ENCODE peak calls at places on chromosomes 4 and X, in ten cellular contexts. C, L, W, F, Z, U, H, R, E and B are unnamed samples.

GRCh38 chr4:154741877-154742851 is 1.6 kb upstream of the LRAT start:
- DNase-seq in C (no peak), L (no peak), W (no peak), F (no peak), Z (no peak), U (peak), H (no peak), R (no peak), E (no peak), B (no peak)

GRCh38 chrX:34810911-34811310 is 131.7 kb upstream of the FAM47B start:
- DNase-seq in C (no peak), L (no peak), W (no peak), F (no peak), Z (no peak), U (no peak), H (no peak), R (no peak), E (no peak), B (no peak)

GRCh38 chr4:108058685-108059440 is 69.2 kb downstream of the HADH start:
- DNase-seq in C (no peak), L (no peak), W (no peak), F (no peak), Z (no peak), U (peak), H (no peak), R (no peak), E (no peak), B (no peak)

GRCh38 chr4:47703008-47703407 is 134.9 kb downstream of the CORIN start:
- DNase-seq in C (no peak), L (no peak), W (no peak), F (no peak), Z (no peak), U (no peak), H (no peak), R (no peak), E (no peak), B (no peak)

GRCh38 chr4:74266081-74266480 is 42.2 kb upstream of the EPGN start:
- DNase-seq in C (no peak), L (no peak), W (no peak), F (no peak), Z (no peak), U (no peak), H (no peak), R (no peak), E (no peak), B (no peak)

GRCh38 chr4:153771058-153771457 is 11.2 kb upstream of the RNF175 start:
- DNase-seq in C (no peak), L (no peak), W (no peak), F (no peak), Z (no peak), U (no peak), H (no peak), R (no peak), E (no peak), B (no peak)

GRCh38 chr4:11632488-11632887 is 203.8 kb upstream of the HS3ST1 start:
- DNase-seq in C (no peak), L (no peak), W (no peak), F (no peak), Z (no peak), U (no peak), H (no peak), R (no peak), E (no peak), B (no peak)

GRCh38 chrX:30275498-30275897 is 28.6 kb downstream of the MAGEB1 start:
- DNase-seq in C (no peak), L (no peak), W (no peak), F (no peak), Z (no peak), U (no peak), H (no peak), R (no peak), E (no peak), B (no peak)

GRCh38 chr4:143256456-143256855 is 71.7 kb downstream of the USP38 start:
- DNase-seq in C (no peak), L (no peak), W (no peak), F (no peak), Z (no peak), U (no peak), H (no peak), R (no peak), E (no peak), B (no peak)

GRCh38 chrX:39367429-39367828 is 566.2 kb downstream of the MID1IP1 start:
- DNase-seq in C (no peak), L (no peak), W (no peak), F (no peak), Z (no peak), U (no peak), H (peak), R (no peak), E (no peak), B (no peak)

GRCh38 chr4:47154816-47155370 is 123.5 kb downstream of the GABRB1 start:
- DNase-seq in C (no peak), L (no peak), W (no peak), F (no peak), Z (no peak), U (no peak), H (no peak), R (no peak), E (no peak), B (no peak)

GRCh38 chr4:162475221-162475620 is 311.4 kb upstream of the FSTL5 start:
- DNase-seq in C (no peak), L (no peak), W (no peak), F (no peak), Z (no peak), U (no peak), H (no peak), R (no peak), E (no peak), B (no peak)

GRCh38 chr4:188245651-188246050 is 106.4 kb downstream of the TRIML1 start:
- DNase-seq in C (no peak), L (no peak), W (no peak), F (no peak), Z (no peak), U (no peak), H (no peak), R (no peak), E (no peak), B (no peak)

GRCh38 chr4:38663021-38663800 is 788 bp upstream of the KLF3 start:
- DNase-seq in C (no peak), L (peak), W (peak), F (peak), Z (peak), U (no peak), H (no peak), R (peak), E (peak), B (no peak)

GRCh38 chrX:136162827-136163427 is 15.6 kb downstream of the FHL1 start:
- DNase-seq in C (no peak), L (peak), W (peak), F (no peak), Z (peak), U (no peak), H (peak), R (no peak), E (no peak), B (no peak)

GRCh38 chr4:151667025-151667424 is 93.8 kb downstream of the GATB start:
- DNase-seq in C (no peak), L (no peak), W (no peak), F (no peak), Z (no peak), U (no peak), H (no peak), R (no peak), E (no peak), B (no peak)

GRCh38 chrX:150873616-150874015 is 24.9 kb downstream of the CD99L2 start:
- DNase-seq in C (no peak), L (peak), W (no peak), F (no peak), Z (peak), U (no peak), H (no peak), R (peak), E (no peak), B (no peak)

GRCh38 chr4:6910340-6910959 is 824 bp downstream of the TBC1D14 start:
- DNase-seq in C (no peak), L (peak), W (peak), F (no peak), Z (no peak), U (peak), H (peak), R (no peak), E (no peak), B (no peak)

GRCh38 chrX:135931644-135932487 is 38.4 kb downstream of the SAGE1 start:
- DNase-seq in C (no peak), L (peak), W (no peak), F (peak), Z (peak), U (peak), H (peak), R (peak), E (no peak), B (no peak)

GRCh38 chr4:118740869-118741268 is 55.7 kb downstream of the METTL14 start:
- DNase-seq in C (no peak), L (no peak), W (peak), F (no peak), Z (no peak), U (no peak), H (no peak), R (no peak), E (no peak), B (no peak)

GRCh38 chrX:9880912-9881311 is 86.2 kb upstream of the CLDN34 start:
- DNase-seq in C (no peak), L (no peak), W (no peak), F (no peak), Z (no peak), U (no peak), H (no peak), R (no peak), E (no peak), B (no peak)

GRCh38 chr4:122218762-122219161 is 66.6 kb downstream of the BLTP1 start:
- DNase-seq in C (no peak), L (no peak), W (no peak), F (no peak), Z (no peak), U (no peak), H (no peak), R (no peak), E (no peak), B (no peak)

GRCh38 chr4:53852343-53852742 is 212.1 kb downstream of the CHIC2 start:
- DNase-seq in C (no peak), L (no peak), W (no peak), F (no peak), Z (no peak), U (no peak), H (no peak), R (no peak), E (no peak), B (no peak)

GRCh38 chrX:27953161-27953560 is 28.1 kb downstream of the DCAF8L1 start:
- DNase-seq in C (no peak), L (no peak), W (no peak), F (no peak), Z (no peak), U (no peak), H (no peak), R (no peak), E (no peak), B (no peak)

GRCh38 chr4:73593631-73594241 is 26.5 kb downstream of the RASSF6 start:
- DNase-seq in C (no peak), L (no peak), W (no peak), F (no peak), Z (no peak), U (no peak), H (no peak), R (peak), E (no peak), B (no peak)

GRCh38 chr4:169115897-169116254 is 105.8 kb upstream of the CBR4 start:
- DNase-seq in C (no peak), L (no peak), W (no peak), F (no peak), Z (no peak), U (no peak), H (peak), R (peak), E (no peak), B (no peak)

GRCh38 chrX:13898084-13898483 is 81.2 kb upstream of the GPM6B start:
- DNase-seq in C (no peak), L (no peak), W (no peak), F (peak), Z (peak), U (no peak), H (no peak), R (peak), E (no peak), B (no peak)

GRCh38 chr4:152591361-152591760 is 55.5 kb upstream of the FBXW7 start:
- DNase-seq in C (no peak), L (peak), W (no peak), F (peak), Z (no peak), U (peak), H (peak), R (peak), E (peak), B (peak)

GRCh38 chr4:41365726-41366125 is 109.0 kb downstream of the UCHL1 start:
- DNase-seq in C (no peak), L (no peak), W (no peak), F (no peak), Z (no peak), U (no peak), H (no peak), R (no peak), E (no peak), B (peak)

GRCh38 chr4:86107112-86107511 is 252.7 kb downstream of the MAPK10 start:
- DNase-seq in C (no peak), L (no peak), W (no peak), F (no peak), Z (no peak), U (no peak), H (no peak), R (no peak), E (no peak), B (no peak)

GRCh38 chrX:69158166-69159040 is 6.8 kb downstream of the PJA1 start:
- DNase-seq in C (peak), L (peak), W (peak), F (peak), Z (peak), U (no peak), H (peak), R (peak), E (no peak), B (no peak)

GRCh38 chrX:17632942-17633341 is 104.4 kb upstream of the SCML1 start:
- DNase-seq in C (no peak), L (no peak), W (no peak), F (no peak), Z (no peak), U (no peak), H (no peak), R (no peak), E (no peak), B (no peak)

GRCh38 chr4:2750719-2751605 is 5.2 kb downstream of the TNIP2 start:
- DNase-seq in C (no peak), L (no peak), W (no peak), F (no peak), Z (no peak), U (no peak), H (peak), R (no peak), E (no peak), B (peak)

GRCh38 chrX:39162322-39162721 is 361.1 kb downstream of the MID1IP1 start:
- DNase-seq in C (no peak), L (peak), W (no peak), F (no peak), Z (no peak), U (peak), H (peak), R (no peak), E (no peak), B (peak)

GRCh38 chrX:32562261-32562660 is 649.1 kb downstream of the DMD start:
- DNase-seq in C (no peak), L (no peak), W (no peak), F (no peak), Z (no peak), U (no peak), H (no peak), R (no peak), E (no peak), B (no peak)

GRCh38 chr4:121277194-121278105 is 103.4 kb downstream of the QRFPR start:
- DNase-seq in C (no peak), L (no peak), W (no peak), F (no peak), Z (no peak), U (no peak), H (peak), R (no peak), E (no peak), B (no peak)

GRCh38 chr4:99462875-99463464 is 27.8 kb upstream of the ADH7 start:
- DNase-seq in C (no peak), L (peak), W (peak), F (no peak), Z (peak), U (no peak), H (peak), R (peak), E (no peak), B (peak)

GRCh38 chr4:186297013-186297645 is 31.1 kb downstream of the F11 start:
- DNase-seq in C (no peak), L (no peak), W (peak), F (no peak), Z (no peak), U (peak), H (no peak), R (no peak), E (no peak), B (no peak)

GRCh38 chr4:159103406-159104131 is 690 bp downstream of the RAPGEF2 start:
- DNase-seq in C (no peak), L (peak), W (peak), F (peak), Z (peak), U (peak), H (peak), R (peak), E (peak), B (peak)

GRCh38 chrX:65127804-65128203 is 151.6 kb upstream of the ZC4H2 start:
- DNase-seq in C (no peak), L (no peak), W (no peak), F (no peak), Z (no peak), U (no peak), H (no peak), R (no peak), E (no peak), B (no peak)

DNA sequence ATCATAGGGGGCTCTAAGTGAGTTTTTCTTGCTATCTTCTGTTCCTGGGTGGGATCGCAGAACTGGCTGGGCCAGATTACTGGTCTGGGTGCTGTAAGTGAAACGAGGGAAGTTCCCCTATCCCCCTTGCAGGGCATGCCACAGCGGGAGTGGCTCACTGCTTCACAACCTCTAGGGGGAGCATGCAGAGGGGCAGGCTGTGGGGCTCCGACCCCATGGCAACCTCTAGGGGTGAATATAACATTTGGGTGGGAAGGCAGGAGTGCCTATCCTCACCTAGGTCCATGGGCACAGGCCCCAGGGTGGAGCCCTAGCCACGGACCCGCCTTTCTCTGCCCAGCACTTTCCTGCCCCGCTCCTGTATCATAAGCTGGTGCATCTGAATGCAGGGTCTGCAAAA is 1.7 kb upstream of the RRAGB start:
- DNase-seq in C (no peak), L (no peak), W (no peak), F (no peak), Z (no peak), U (no peak), H (no peak), R (no peak), E (no peak), B (peak)
- TF ChIP-seq CTCF in C (no peak), L (no peak), W (no peak), F (no peak), Z (no peak), U (no peak), H (no peak), R (no peak), E (no peak), B (no peak)

DNA sequence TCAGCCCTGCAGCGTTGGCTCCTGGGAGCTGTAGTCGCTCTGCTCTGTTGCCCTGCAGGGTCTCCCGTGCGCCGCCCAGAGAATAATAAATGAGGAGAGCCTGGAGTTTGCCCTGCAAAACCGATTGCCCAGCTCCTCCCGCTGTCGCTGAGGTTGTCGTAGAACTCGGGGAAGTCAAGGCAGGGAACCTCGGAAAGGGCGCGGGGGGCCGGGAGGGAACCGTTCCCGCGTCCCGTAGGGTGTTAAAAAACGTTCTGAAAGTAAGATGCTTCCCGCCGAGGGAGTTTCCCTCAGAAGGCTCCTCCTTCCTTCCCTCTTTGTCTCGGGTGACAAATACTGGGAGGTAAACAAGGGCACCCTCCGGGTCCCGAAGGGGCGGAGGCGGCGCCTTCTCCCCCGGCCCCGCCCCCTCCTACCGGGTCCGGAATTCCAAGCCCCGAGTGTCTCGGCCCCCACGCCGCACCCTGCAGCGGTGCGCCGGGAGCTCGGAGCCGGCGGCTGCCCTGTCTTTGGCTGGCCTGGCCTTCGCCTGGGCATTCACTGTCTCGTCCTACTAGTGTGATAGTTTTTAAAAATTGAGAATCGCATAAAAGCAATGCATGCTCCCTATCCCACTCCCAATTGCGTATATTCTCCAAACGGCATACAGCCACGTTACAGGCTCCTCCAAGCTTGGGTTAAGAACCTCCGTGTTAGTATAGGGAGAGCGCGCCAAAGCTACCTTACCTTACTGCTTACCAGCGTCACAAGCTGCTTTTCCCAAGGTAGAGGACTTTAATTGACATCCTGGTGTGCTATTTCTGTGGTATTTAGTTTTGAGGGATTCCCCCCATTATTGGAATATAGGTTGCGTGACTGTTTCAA is 965 bp upstream of the HMGB2 start:
- DNase-seq in C (no peak), L (peak), W (peak), F (peak), Z (peak), U (peak), H (peak), R (peak), E (no peak), B (peak)
- TF ChIP-seq POLR2A in C (peak), L (no peak), W (peak), F (peak), Z (no peak), U (peak), H (peak), R (peak), E (no peak), B (no peak)

GRCh38 chr4:14125375-14126129 is 498.0 kb upstream of the BOD1L1 start:
- DNase-seq in C (no peak), L (no peak), W (no peak), F (no peak), Z (no peak), U (no peak), H (no peak), R (no peak), E (no peak), B (no peak)
- TF ChIP-seq CTCF in C (no peak), L (no peak), W (no peak), F (no peak), Z (no peak), U (no peak), H (no peak), R (no peak), E (no peak), B (no peak)

DNA sequence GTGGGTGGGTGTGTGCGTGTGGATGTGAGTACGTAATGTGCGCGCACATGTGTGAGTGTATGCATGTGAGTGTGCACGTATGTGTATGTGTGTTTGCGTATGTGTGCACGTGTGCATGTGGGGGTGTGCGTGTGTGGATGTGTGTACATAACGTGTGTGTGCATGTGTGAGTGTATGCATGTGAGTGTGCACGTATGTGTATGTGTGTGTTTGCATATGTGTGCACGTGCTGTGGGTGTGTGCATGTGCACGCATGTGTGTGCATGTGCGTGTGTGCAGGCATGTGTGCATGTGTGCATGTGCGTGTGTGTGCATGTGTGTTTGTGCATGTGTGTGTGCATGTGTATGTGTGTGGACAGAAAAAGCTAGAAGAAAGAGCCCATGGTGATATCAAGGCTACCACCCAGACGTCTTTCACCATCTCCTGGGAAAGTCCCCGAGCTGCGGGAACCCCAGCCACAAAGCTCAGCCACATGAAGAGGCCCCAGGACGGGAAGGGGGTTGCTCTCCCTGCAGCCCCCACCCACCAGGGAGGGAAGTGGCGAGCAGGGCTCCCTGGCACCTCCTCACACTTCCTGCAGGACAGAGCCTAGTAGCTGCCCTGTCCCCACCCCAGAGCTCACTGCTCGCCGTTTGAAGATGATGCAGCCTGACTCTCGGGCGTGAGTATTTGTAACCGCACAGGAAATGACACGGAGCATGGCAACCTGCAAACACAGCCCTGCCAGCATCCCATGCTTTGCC is 108.3 kb downstream of the DCTD start:
- DNase-seq in C (no peak), L (no peak), W (no peak), F (no peak), Z (no peak), U (no peak), H (no peak), R (no peak), E (no peak), B (no peak)
- TF ChIP-seq POLR2A in C (no peak), L (no peak), W (no peak), F (no peak), Z (no peak), U (no peak), H (no peak), R (no peak), E (no peak), B (no peak)